ENCODE peak calls at places on chromosomes 5 and 9, in eight cellular contexts. U is small intestine; X is breast epithelium; N is heart right ventricle; J is upper lobe of right lung; K is GM23248; B is CD8-positive, alpha-beta T cell; V is CD4-positive, CD25-positive, alpha-beta regulatory T cell. E is an unnamed sample. For H3K9me3, the result is how much of the 10 kb centered on the place peaks cover.

GRCh38 chr5:43730832-43731342 is 127.9 kb downstream of the NNT start:
- DNase-seq in U (no peak), X (no peak), N (no peak), J (no peak), K (no peak), B (no peak), V (no peak), E (no peak)

GRCh38 chr5:173302546-173303155 is 25.6 kb downstream of the STC2 start:
- DNase-seq in U (no peak), X (no peak), N (no peak), J (no peak), K (peak), B (no peak), V (no peak), E (no peak)

GRCh38 chr9:78607853-78608252 is 310.9 kb downstream of the PSAT1 start:
- DNase-seq in U (no peak), X (no peak), N (no peak), J (no peak), K (no peak), B (no peak), V (no peak), E (no peak)

GRCh38 chr5:169826618-169827017 is 153.7 kb downstream of the INSYN2B start:
- DNase-seq in U (no peak), X (no peak), N (no peak), J (no peak), K (peak), B (no peak), V (no peak), E (no peak)

GRCh38 chr9:124011460-124012301 is at the start of gene LHX2:
- DNase-seq in U (peak), X (no peak), N (peak), J (no peak), K (peak), B (no peak), V (no peak), E (no peak)

GRCh38 chr5:173512637-173513435 is 103.6 kb downstream of the BOD1 start:
- DNase-seq in U (no peak), X (no peak), N (no peak), J (no peak), K (no peak), B (no peak), V (no peak), E (no peak)

GRCh38 chr5:82766216-82766615 is 311.0 kb downstream of the TMEM167A start:
- DNase-seq in U (no peak), X (no peak), N (no peak), J (no peak), K (no peak), B (no peak), V (no peak), E (no peak)

GRCh38 chr5:172637122-172637580 is 3.9 kb upstream of the NEURL1B start:
- DNase-seq in U (peak), X (peak), N (no peak), J (no peak), K (no peak), B (no peak), V (no peak), E (no peak)

GRCh38 chr5:7978991-7979390 is 110.0 kb downstream of the MTRR start:
- DNase-seq in U (no peak), X (no peak), N (no peak), J (no peak), K (no peak), B (no peak), V (no peak), E (no peak)

GRCh38 chr9:93655621-93656425 is 79.4 kb downstream of the PHF2 start:
- DNase-seq in U (no peak), X (peak), N (peak), J (peak), K (no peak), B (no peak), V (no peak), E (no peak)

GRCh38 chr9:80649001-80649420 is 1040.3 kb downstream of the TLE1 start:
- DNase-seq in U (no peak), X (no peak), N (no peak), J (no peak), K (peak), B (no peak), V (no peak), E (no peak)

GRCh38 chr9:69136781-69137180 is 37.3 kb upstream of the TJP2 start:
- DNase-seq in U (no peak), X (no peak), N (no peak), J (no peak), K (no peak), B (no peak), V (no peak), E (no peak)

GRCh38 chr9:135978650-135979461 is 17.7 kb upstream of the UBAC1 start:
- DNase-seq in U (no peak), X (no peak), N (no peak), J (no peak), K (no peak), B (peak), V (peak), E (peak)

GRCh38 chr9:104091708-104092107 is 2.4 kb upstream of the SMC2 start:
- DNase-seq in U (peak), X (no peak), N (no peak), J (no peak), K (peak), B (no peak), V (no peak), E (peak)

GRCh38 chr5:148011407-148012124 is 52.2 kb upstream of the SPINK5 start:
- DNase-seq in U (no peak), X (no peak), N (no peak), J (no peak), K (peak), B (no peak), V (no peak), E (no peak)

GRCh38 chr9:36100532-36100931 is 36.0 kb upstream of the GLIPR2 start:
- DNase-seq in U (no peak), X (no peak), N (no peak), J (no peak), K (peak), B (no peak), V (no peak), E (no peak)

GRCh38 chr9:4141201-4141750 is 158.6 kb downstream of the GLIS3 start:
- DNase-seq in U (no peak), X (no peak), N (no peak), J (no peak), K (peak), B (no peak), V (no peak), E (no peak)

GRCh38 chr5:73370076-73370475 is 78.5 kb downstream of the FOXD1 start:
- DNase-seq in U (no peak), X (no peak), N (no peak), J (no peak), K (peak), B (no peak), V (no peak), E (no peak)

GRCh38 chr5:62011072-62011664 is 294.8 kb upstream of the KIF2A start:
- DNase-seq in U (no peak), X (no peak), N (no peak), J (no peak), K (no peak), B (no peak), V (no peak), E (no peak)

GRCh38 chr5:123819818-123820217 is 307.8 kb downstream of the CSNK1G3 start:
- DNase-seq in U (no peak), X (no peak), N (no peak), J (no peak), K (peak), B (no peak), V (no peak), E (no peak)

GRCh38 chr9:129962376-129962765 is 80.6 kb downstream of the FNBP1 start:
- DNase-seq in U (no peak), X (no peak), N (no peak), J (no peak), K (no peak), B (no peak), V (no peak), E (no peak)

GRCh38 chr9:129177443-129177790 is 644 bp downstream of the IER5L start:
- DNase-seq in U (no peak), X (no peak), N (no peak), J (no peak), K (peak), B (no peak), V (no peak), E (no peak)

GRCh38 chr5:62477801-62478200 is 65.2 kb downstream of the IPO11 start:
- DNase-seq in U (no peak), X (no peak), N (no peak), J (no peak), K (peak), B (no peak), V (no peak), E (no peak)

GRCh38 chr9:98766548-98766947 is 29.8 kb downstream of the ANKS6 start:
- DNase-seq in U (no peak), X (no peak), N (no peak), J (no peak), K (peak), B (no peak), V (no peak), E (no peak)

GRCh38 chr5:157059093-157059539 is at the start of gene HAVCR1:
- DNase-seq in U (peak), X (no peak), N (no peak), J (no peak), K (no peak), B (no peak), V (no peak), E (no peak)

GRCh38 chr5:98769006-98769255 is 4.5 kb upstream of the RGMB start:
- DNase-seq in U (peak), X (peak), N (peak), J (peak), K (no peak), B (peak), V (no peak), E (peak)

GRCh38 chr5:11650936-11651335 is 253.3 kb downstream of the CTNND2 start:
- DNase-seq in U (no peak), X (no peak), N (no peak), J (no peak), K (no peak), B (no peak), V (no peak), E (no peak)

GRCh38 chr5:124888050-124888506 is 141.6 kb upstream of the ZNF608 start:
- DNase-seq in U (peak), X (no peak), N (no peak), J (no peak), K (no peak), B (no peak), V (no peak), E (no peak)

GRCh38 chr5:169041180-169041579 is 259.8 kb downstream of the SLIT3 start:
- DNase-seq in U (no peak), X (no peak), N (no peak), J (no peak), K (no peak), B (no peak), V (no peak), E (no peak)

GRCh38 chr5:135438712-135439111 is 8.4 kb downstream of the DCANP1 start:
- DNase-seq in U (no peak), X (no peak), N (no peak), J (no peak), K (no peak), B (no peak), V (no peak), E (no peak)

DNA sequence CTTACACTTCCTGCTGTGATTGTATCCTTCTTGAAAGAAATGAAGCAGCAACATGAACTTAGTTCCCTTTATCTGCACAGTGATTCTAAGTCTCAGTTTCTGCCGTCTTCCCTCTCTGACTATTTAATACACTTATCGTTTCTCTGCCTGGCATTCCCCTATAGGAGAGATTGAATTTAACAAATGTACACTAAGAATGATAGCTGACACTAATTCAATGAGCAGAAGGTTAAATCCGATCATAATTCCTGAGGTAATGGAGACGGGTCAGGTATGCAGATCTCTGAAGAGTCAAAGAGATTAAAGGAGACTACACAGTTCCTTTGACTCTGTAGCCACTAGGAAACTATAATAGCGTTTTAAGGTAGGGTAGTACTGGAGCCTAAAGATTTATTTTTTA is 185.2 kb upstream of the ELAVL2 start:
- DNase-seq in U (no peak), X (no peak), N (no peak), J (no peak), K (no peak), B (no peak), V (no peak), E (no peak)
- H3K9me3 ChIP-seq in U (under half), X (under half), N (under half), J (under half), K (under half), B (under half), V (under half), E (under half)

GRCh38 chr5:122081541-122081940 is 3.5 kb upstream of the LOX start:
- DNase-seq in U (no peak), X (no peak), N (no peak), J (no peak), K (no peak), B (no peak), V (no peak), E (no peak)

GRCh38 chr5:122076023-122076422 is 2.0 kb downstream of the LOX start:
- DNase-seq in U (no peak), X (no peak), N (no peak), J (no peak), K (peak), B (no peak), V (no peak), E (no peak)

GRCh38 chr5:122077451-122078115 is 476 bp downstream of the LOX start:
- DNase-seq in U (peak), X (no peak), N (peak), J (peak), K (peak), B (no peak), V (no peak), E (no peak)

GRCh38 chr5:122076669-122077450 is 1.2 kb downstream of the LOX start:
- DNase-seq in U (peak), X (peak), N (peak), J (peak), K (peak), B (no peak), V (no peak), E (no peak)

GRCh38 chr5:122078116-122078865 is at the start of gene LOX:
- DNase-seq in U (peak), X (peak), N (peak), J (peak), K (peak), B (no peak), V (no peak), E (no peak)
- H3K27ac ChIP-seq in U (no peak), X (peak), N (peak), J (peak), K (peak), B (no peak), V (no peak), E (no peak)

GRCh38 chr5:180250329-180250728 is 41.3 kb upstream of the RASGEF1C start:
- DNase-seq in U (no peak), X (no peak), N (no peak), J (no peak), K (no peak), B (no peak), V (no peak), E (no peak)
- H3K9me3 ChIP-seq in U (under half), X (half or more), N (half or more), J (half or more), K (under half), B (under half), V (half or more), E (half or more)

GRCh38 chr9:107435415-107435814 is 54.2 kb downstream of the KLF4 start:
- DNase-seq in U (no peak), X (no peak), N (no peak), J (no peak), K (no peak), B (no peak), V (no peak), E (no peak)

GRCh38 chr9:107439991-107440456 is 49.5 kb downstream of the KLF4 start:
- DNase-seq in U (no peak), X (no peak), N (no peak), J (no peak), K (no peak), B (no peak), V (no peak), E (no peak)

GRCh38 chr9:107443786-107444185 is 45.8 kb downstream of the KLF4 start:
- DNase-seq in U (no peak), X (no peak), N (no peak), J (no peak), K (no peak), B (no peak), V (no peak), E (no peak)

GRCh38 chr9:107437716-107438115 is 51.9 kb downstream of the KLF4 start:
- DNase-seq in U (no peak), X (no peak), N (no peak), J (no peak), K (no peak), B (no peak), V (no peak), E (no peak)

DNA sequence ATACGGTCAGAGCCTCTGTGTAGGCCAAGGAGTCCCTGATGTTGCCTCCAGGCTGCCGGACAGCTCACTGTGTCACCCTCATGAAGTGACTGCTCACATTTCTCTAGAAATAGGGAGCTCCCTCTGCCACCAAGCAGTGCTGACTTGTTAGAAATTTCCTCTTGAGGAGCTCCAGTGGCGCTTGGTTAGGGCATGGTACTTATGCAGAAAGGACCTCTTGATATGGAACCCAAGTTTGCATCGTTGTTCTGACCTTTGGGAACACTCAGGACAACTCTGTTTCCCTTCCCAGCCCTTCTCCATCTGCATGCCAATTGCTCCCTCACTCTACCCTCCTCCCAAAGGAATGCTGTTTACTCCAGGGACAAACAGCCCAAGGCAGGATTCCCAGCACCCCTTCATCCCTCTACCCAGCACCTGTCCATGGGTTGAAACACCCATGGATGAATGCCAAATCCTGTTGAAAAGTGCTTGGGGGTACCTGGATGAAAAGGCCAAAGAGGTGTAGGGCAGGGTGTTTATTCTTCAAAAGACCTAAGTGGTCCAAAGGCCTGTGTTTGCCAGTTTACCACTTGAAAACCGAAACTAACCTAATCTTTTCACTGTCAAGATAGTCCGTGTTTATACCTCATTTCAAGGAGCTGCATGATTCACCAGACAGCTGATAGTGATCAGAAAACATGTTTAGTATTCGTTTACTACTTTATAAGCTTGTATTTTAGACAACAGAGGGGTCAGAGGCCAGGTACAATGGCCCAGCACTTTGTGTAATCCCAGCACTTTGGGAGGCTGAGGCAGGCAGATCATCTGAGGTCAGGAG is 51.1 kb downstream of the KLF4 start:
- DNase-seq in U (no peak), X (no peak), N (no peak), J (no peak), K (no peak), B (no peak), V (no peak), E (no peak)
- H3K27ac ChIP-seq in U (no peak), X (no peak), N (no peak), J (no peak), K (no peak), B (no peak), V (no peak), E (no peak)

GRCh38 chr5:150905312-150905683 is 518 bp upstream of the ZNF300 start:
- DNase-seq in U (no peak), X (no peak), N (no peak), J (no peak), K (no peak), B (no peak), V (no peak), E (no peak)
- H3K9me3 ChIP-seq in U (under half), X (under half), N (half or more), J (under half), K (under half), B (under half), V (half or more), E (half or more)

GRCh38 chr5:164679461-164679860 is 1174.0 kb downstream of the MAT2B start:
- DNase-seq in U (no peak), X (no peak), N (no peak), J (no peak), K (no peak), B (no peak), V (no peak), E (no peak)
- H3K27ac ChIP-seq in U (no peak), X (no peak), N (no peak), J (no peak), K (no peak), B (no peak), V (no peak), E (no peak)

GRCh38 chr5:141260458-141261237 is 15.5 kb downstream of the PCDHB15 start:
- DNase-seq in U (no peak), X (no peak), N (no peak), J (no peak), K (peak), B (no peak), V (no peak), E (no peak)
- H3K9me3 ChIP-seq in U (under half), X (half or more), N (half or more), J (half or more), K (under half), B (under half), V (half or more), E (half or more)

GRCh38 chr9:91736311-91736710 is 213.7 kb downstream of the ROR2 start:
- DNase-seq in U (no peak), X (no peak), N (no peak), J (no peak), K (no peak), B (no peak), V (no peak), E (no peak)
- H3K27ac ChIP-seq in U (no peak), X (no peak), N (no peak), J (no peak), K (no peak), B (no peak), V (no peak), E (no peak)

GRCh38 chr5:72213482-72213881 is 106.2 kb downstream of the MAP1B start:
- DNase-seq in U (no peak), X (no peak), N (no peak), J (no peak), K (no peak), B (no peak), V (no peak), E (no peak)
- H3K9me3 ChIP-seq in U (under half), X (under half), N (under half), J (under half), K (under half), B (under half), V (under half), E (under half)

E was measured in CD4-positive, alpha-beta T cell.